ENCODE peak calls at places on chromosomes 7 and 10, in nine cellular contexts. One of them, this sample, is unnamed.

GRCh38 chr10:75612904-75613684 is 181.7 kb downstream of the LRMDA start:
- DNase-seq in heart left ventricle: no peak
- DNase-seq in A549: no peak
- DNase-seq in GM23338: no peak
- DNase-seq in choroid plexus epithelial cell: peak
- DNase-seq in transverse colon: no peak
- DNase-seq in cardiac fibroblast: peak
- DNase-seq in sigmoid colon: no peak
- DNase-seq in foreskin fibroblast: no peak
- DNase-seq in this sample: no peak

GRCh38 chr7:26321440-26321839 is 29.8 kb downstream of the SNX10 start:
- DNase-seq in cardiac fibroblast: no peak
- DNase-seq in A549: no peak
- DNase-seq in transverse colon: no peak
- DNase-seq in foreskin fibroblast: no peak
- DNase-seq in GM23338: no peak
- DNase-seq in heart left ventricle: no peak
- DNase-seq in choroid plexus epithelial cell: no peak
- DNase-seq in sigmoid colon: no peak
- DNase-seq in this sample: no peak

GRCh38 chr7:115047968-115048720 is 126.2 kb downstream of the MDFIC start:
- DNase-seq in cardiac fibroblast: peak
- DNase-seq in heart left ventricle: no peak
- DNase-seq in foreskin fibroblast: peak
- DNase-seq in sigmoid colon: no peak
- DNase-seq in A549: peak
- DNase-seq in choroid plexus epithelial cell: peak
- DNase-seq in transverse colon: no peak
- DNase-seq in GM23338: no peak
- DNase-seq in this sample: peak

GRCh38 chr7:74032191-74032490 is 4.2 kb downstream of the ELN start:
- DNase-seq in transverse colon: no peak
- DNase-seq in foreskin fibroblast: peak
- DNase-seq in sigmoid colon: peak
- DNase-seq in A549: no peak
- DNase-seq in GM23338: no peak
- DNase-seq in heart left ventricle: peak
- DNase-seq in cardiac fibroblast: peak
- DNase-seq in choroid plexus epithelial cell: peak
- DNase-seq in this sample: peak

GRCh38 chr7:20408467-20408826 is 77.7 kb downstream of the ITGB8 start:
- DNase-seq in A549: no peak
- DNase-seq in GM23338: no peak
- DNase-seq in transverse colon: no peak
- DNase-seq in sigmoid colon: no peak
- DNase-seq in heart left ventricle: no peak
- DNase-seq in choroid plexus epithelial cell: peak
- DNase-seq in cardiac fibroblast: peak
- DNase-seq in foreskin fibroblast: peak
- DNase-seq in this sample: peak

GRCh38 chr10:19756919-19757318 is 59.3 kb upstream of the PLXDC2 start:
- DNase-seq in transverse colon: no peak
- DNase-seq in cardiac fibroblast: no peak
- DNase-seq in GM23338: no peak
- DNase-seq in foreskin fibroblast: no peak
- DNase-seq in A549: no peak
- DNase-seq in heart left ventricle: no peak
- DNase-seq in sigmoid colon: no peak
- DNase-seq in choroid plexus epithelial cell: no peak
- DNase-seq in this sample: no peak

GRCh38 chr10:29150010-29150409 is 138.9 kb upstream of the LYZL1 start:
- DNase-seq in choroid plexus epithelial cell: peak
- DNase-seq in transverse colon: no peak
- DNase-seq in A549: no peak
- DNase-seq in heart left ventricle: peak
- DNase-seq in sigmoid colon: no peak
- DNase-seq in cardiac fibroblast: peak
- DNase-seq in GM23338: no peak
- DNase-seq in foreskin fibroblast: no peak
- DNase-seq in this sample: peak

GRCh38 chr10:104546756-104547155 is 94.3 kb upstream of the SORCS3 start:
- DNase-seq in A549: peak
- DNase-seq in foreskin fibroblast: no peak
- DNase-seq in cardiac fibroblast: no peak
- DNase-seq in choroid plexus epithelial cell: no peak
- DNase-seq in transverse colon: no peak
- DNase-seq in heart left ventricle: no peak
- DNase-seq in sigmoid colon: no peak
- DNase-seq in GM23338: peak
- DNase-seq in this sample: no peak

GRCh38 chr10:34936061-34936460 is 121.0 kb upstream of the PARD3 start:
- DNase-seq in foreskin fibroblast: no peak
- DNase-seq in cardiac fibroblast: no peak
- DNase-seq in transverse colon: no peak
- DNase-seq in choroid plexus epithelial cell: no peak
- DNase-seq in GM23338: no peak
- DNase-seq in sigmoid colon: no peak
- DNase-seq in heart left ventricle: no peak
- DNase-seq in A549: no peak
- DNase-seq in this sample: no peak

GRCh38 chr10:79243211-79244067 is 103.8 kb upstream of the PPIF start:
- DNase-seq in A549: no peak
- DNase-seq in cardiac fibroblast: no peak
- DNase-seq in choroid plexus epithelial cell: no peak
- DNase-seq in GM23338: peak
- DNase-seq in heart left ventricle: peak
- DNase-seq in transverse colon: peak
- DNase-seq in foreskin fibroblast: peak
- DNase-seq in sigmoid colon: peak
- DNase-seq in this sample: no peak

GRCh38 chr7:135774284-135774683 is 25.7 kb upstream of the FAM180A start:
- DNase-seq in A549: peak
- DNase-seq in cardiac fibroblast: peak
- DNase-seq in sigmoid colon: no peak
- DNase-seq in choroid plexus epithelial cell: peak
- DNase-seq in heart left ventricle: peak
- DNase-seq in transverse colon: peak
- DNase-seq in GM23338: no peak
- DNase-seq in foreskin fibroblast: peak
- DNase-seq in this sample: peak

GRCh38 chr10:31071232-31071999 is 39.8 kb upstream of the ZNF438 start:
- DNase-seq in foreskin fibroblast: peak
- DNase-seq in heart left ventricle: no peak
- DNase-seq in A549: no peak
- DNase-seq in transverse colon: no peak
- DNase-seq in sigmoid colon: no peak
- DNase-seq in choroid plexus epithelial cell: peak
- DNase-seq in cardiac fibroblast: peak
- DNase-seq in GM23338: no peak
- DNase-seq in this sample: peak

GRCh38 chr7:137196665-137197064 is 146.9 kb downstream of the PTN start:
- DNase-seq in cardiac fibroblast: no peak
- DNase-seq in sigmoid colon: no peak
- DNase-seq in choroid plexus epithelial cell: peak
- DNase-seq in foreskin fibroblast: no peak
- DNase-seq in A549: no peak
- DNase-seq in heart left ventricle: no peak
- DNase-seq in GM23338: no peak
- DNase-seq in transverse colon: no peak
- DNase-seq in this sample: no peak

DNA sequence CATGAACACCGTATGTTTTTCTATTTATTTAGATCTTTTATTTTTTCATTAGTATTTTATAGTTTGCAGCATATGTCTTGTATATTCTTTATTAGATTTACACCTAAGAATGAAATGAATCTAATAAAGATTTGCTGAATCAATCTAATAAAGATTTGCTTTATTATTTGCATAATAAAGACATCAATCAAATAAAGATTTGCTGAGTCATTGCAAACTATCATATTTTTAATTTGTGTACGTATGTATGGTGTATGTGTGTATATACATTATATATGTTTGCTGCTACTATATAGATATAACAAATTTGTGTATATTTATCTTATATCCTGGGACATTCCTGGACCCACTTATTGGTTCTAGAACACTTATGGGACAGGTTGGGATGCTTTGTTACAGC is 147.5 kb downstream of the PTN start:
- DNase-seq in sigmoid colon: no peak
- DNase-seq in GM23338: no peak
- DNase-seq in cardiac fibroblast: no peak
- DNase-seq in choroid plexus epithelial cell: no peak
- DNase-seq in heart left ventricle: no peak
- DNase-seq in foreskin fibroblast: no peak
- DNase-seq in A549: no peak
- DNase-seq in transverse colon: no peak
- DNase-seq in this sample: no peak
- H3K4me3 ChIP-seq in sigmoid colon: no peak
- H3K4me3 ChIP-seq in GM23338: no peak
- H3K4me3 ChIP-seq in cardiac fibroblast: no peak
- H3K4me3 ChIP-seq in choroid plexus epithelial cell: no peak
- H3K4me3 ChIP-seq in heart left ventricle: no peak
- H3K4me3 ChIP-seq in foreskin fibroblast: no peak
- H3K4me3 ChIP-seq in A549: no peak
- H3K4me3 ChIP-seq in transverse colon: no peak
- H3K4me3 ChIP-seq in this sample: no peak

DNA sequence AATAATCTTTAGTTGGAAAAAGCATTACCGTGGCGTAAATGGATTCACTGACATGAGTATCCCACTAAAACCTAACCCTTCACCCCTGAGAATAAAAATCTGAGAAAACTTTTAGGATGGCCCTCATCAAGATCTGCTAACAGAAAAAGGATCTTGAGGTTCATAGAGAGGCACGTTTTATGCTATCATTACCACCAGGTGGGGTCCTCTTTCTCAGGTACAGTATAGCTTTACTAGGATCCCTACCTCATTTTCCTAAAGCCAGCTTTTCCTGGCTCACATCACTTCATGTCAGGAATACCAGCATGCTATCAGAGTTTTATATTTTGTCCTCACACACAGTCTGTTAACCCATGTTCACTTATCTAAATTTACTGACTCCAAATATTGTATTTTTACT is 173.7 kb downstream of the POM121L12 start:
- DNase-seq in foreskin fibroblast: no peak
- DNase-seq in A549: no peak
- DNase-seq in sigmoid colon: no peak
- DNase-seq in choroid plexus epithelial cell: no peak
- DNase-seq in GM23338: peak
- DNase-seq in cardiac fibroblast: no peak
- DNase-seq in heart left ventricle: no peak
- DNase-seq in transverse colon: no peak
- DNase-seq in this sample: no peak
- TF ChIP-seq CTCF in foreskin fibroblast: no peak
- TF ChIP-seq CTCF in A549: no peak
- TF ChIP-seq CTCF in sigmoid colon: no peak
- TF ChIP-seq CTCF in choroid plexus epithelial cell: no peak
- TF ChIP-seq CTCF in GM23338: peak
- TF ChIP-seq CTCF in cardiac fibroblast: no peak
- TF ChIP-seq CTCF in heart left ventricle: no peak
- TF ChIP-seq CTCF in transverse colon: no peak
- TF ChIP-seq CTCF in this sample: no peak

DNA sequence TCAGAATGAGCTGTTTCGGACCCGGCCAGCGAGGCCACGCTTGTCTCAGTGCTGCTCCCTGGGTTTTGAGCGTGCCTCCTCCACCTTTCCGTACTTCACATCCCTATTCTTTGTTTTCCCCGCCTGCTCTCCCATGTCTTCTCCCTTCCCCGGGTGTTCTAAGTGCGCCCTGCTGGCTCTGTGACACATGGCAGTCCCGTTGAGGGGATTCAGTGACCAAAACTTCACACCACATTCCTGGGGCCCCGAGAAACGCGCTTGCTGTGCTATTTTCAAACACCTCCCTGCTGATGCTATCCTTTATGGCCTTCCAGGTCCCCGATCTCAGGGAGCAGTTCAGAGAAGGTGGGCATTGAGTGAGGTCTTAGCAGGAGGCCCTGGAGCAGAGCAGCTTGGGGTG is 553.9 kb upstream of the FOXK1 start:
- DNase-seq in heart left ventricle: no peak
- DNase-seq in A549: no peak
- DNase-seq in foreskin fibroblast: no peak
- DNase-seq in choroid plexus epithelial cell: no peak
- DNase-seq in cardiac fibroblast: no peak
- DNase-seq in transverse colon: no peak
- DNase-seq in sigmoid colon: no peak
- DNase-seq in GM23338: no peak
- DNase-seq in this sample: no peak
- H3K4me3 ChIP-seq in heart left ventricle: no peak
- H3K4me3 ChIP-seq in A549: no peak
- H3K4me3 ChIP-seq in foreskin fibroblast: no peak
- H3K4me3 ChIP-seq in choroid plexus epithelial cell: no peak
- H3K4me3 ChIP-seq in cardiac fibroblast: no peak
- H3K4me3 ChIP-seq in transverse colon: no peak
- H3K4me3 ChIP-seq in sigmoid colon: no peak
- H3K4me3 ChIP-seq in GM23338: no peak
- H3K4me3 ChIP-seq in this sample: no peak

GRCh38 chr10:73413528-73414229 is at the start of gene ANXA7:
- DNase-seq in GM23338: peak
- DNase-seq in choroid plexus epithelial cell: peak
- DNase-seq in cardiac fibroblast: peak
- DNase-seq in sigmoid colon: peak
- DNase-seq in heart left ventricle: peak
- DNase-seq in foreskin fibroblast: peak
- DNase-seq in transverse colon: peak
- DNase-seq in A549: peak
- DNase-seq in this sample: peak
- TF ChIP-seq CTCF in GM23338: peak
- TF ChIP-seq CTCF in choroid plexus epithelial cell: peak
- TF ChIP-seq CTCF in cardiac fibroblast: peak
- TF ChIP-seq CTCF in sigmoid colon: no peak
- TF ChIP-seq CTCF in heart left ventricle: peak
- TF ChIP-seq CTCF in foreskin fibroblast: peak
- TF ChIP-seq CTCF in transverse colon: peak
- TF ChIP-seq CTCF in A549: peak
- TF ChIP-seq CTCF in this sample: peak